ENCODE peak calls at places on chromosomes 4 and X, in six cellular contexts. One of them, this sample, is unnamed.

GRCh38 chr4:5568931-5569330 is 139.4 kb downstream of the EVC2 start:
- DNase-seq in nucleus accumbens: no peak
- DNase-seq in OCI-LY7: no peak
- DNase-seq in T-cell: no peak
- DNase-seq in NAMALWA: no peak
- DNase-seq in activated naive CD4-positive, alpha-beta T cell: no peak
- DNase-seq in this sample: no peak

GRCh38 chr4:108830509-108831244 is 67.8 kb upstream of the ETNPPL start:
- DNase-seq in activated naive CD4-positive, alpha-beta T cell: no peak
- DNase-seq in nucleus accumbens: no peak
- DNase-seq in NAMALWA: no peak
- DNase-seq in T-cell: no peak
- DNase-seq in OCI-LY7: no peak
- DNase-seq in this sample: peak

GRCh38 chrX:69424161-69424560 is 80.0 kb upstream of the NALF2 start:
- DNase-seq in NAMALWA: peak
- DNase-seq in OCI-LY7: peak
- DNase-seq in nucleus accumbens: no peak
- DNase-seq in T-cell: no peak
- DNase-seq in activated naive CD4-positive, alpha-beta T cell: no peak
- DNase-seq in this sample: peak

GRCh38 chrX:109373468-109373867 is 108.4 kb downstream of the GUCY2F start:
- DNase-seq in NAMALWA: peak
- DNase-seq in activated naive CD4-positive, alpha-beta T cell: no peak
- DNase-seq in nucleus accumbens: no peak
- DNase-seq in T-cell: no peak
- DNase-seq in OCI-LY7: no peak
- DNase-seq in this sample: no peak

GRCh38 chrX:140918398-140919043 is 83.9 kb upstream of the SPANXB1 start:
- DNase-seq in T-cell: peak
- DNase-seq in OCI-LY7: peak
- DNase-seq in nucleus accumbens: peak
- DNase-seq in NAMALWA: peak
- DNase-seq in activated naive CD4-positive, alpha-beta T cell: peak
- DNase-seq in this sample: peak

GRCh38 chr4:161320377-161320776 is 843.4 kb downstream of the FSTL5 start:
- DNase-seq in OCI-LY7: peak
- DNase-seq in NAMALWA: peak
- DNase-seq in T-cell: no peak
- DNase-seq in nucleus accumbens: no peak
- DNase-seq in activated naive CD4-positive, alpha-beta T cell: no peak
- DNase-seq in this sample: peak

GRCh38 chrX:150842198-150842553 is 56.3 kb downstream of the CD99L2 start:
- DNase-seq in OCI-LY7: no peak
- DNase-seq in activated naive CD4-positive, alpha-beta T cell: no peak
- DNase-seq in NAMALWA: no peak
- DNase-seq in T-cell: no peak
- DNase-seq in nucleus accumbens: no peak
- DNase-seq in this sample: no peak

GRCh38 chrX:109797311-109797975 is 64.4 kb upstream of the ACSL4 start:
- DNase-seq in NAMALWA: no peak
- DNase-seq in activated naive CD4-positive, alpha-beta T cell: no peak
- DNase-seq in OCI-LY7: no peak
- DNase-seq in nucleus accumbens: no peak
- DNase-seq in T-cell: no peak
- DNase-seq in this sample: no peak

GRCh38 chr4:95250544-95251137 is 298.1 kb downstream of the UNC5C start:
- DNase-seq in nucleus accumbens: no peak
- DNase-seq in OCI-LY7: no peak
- DNase-seq in NAMALWA: no peak
- DNase-seq in T-cell: no peak
- DNase-seq in activated naive CD4-positive, alpha-beta T cell: no peak
- DNase-seq in this sample: no peak

GRCh38 chr4:170089743-170090666 is at the start of gene AADAT:
- DNase-seq in OCI-LY7: no peak
- DNase-seq in T-cell: no peak
- DNase-seq in NAMALWA: no peak
- DNase-seq in activated naive CD4-positive, alpha-beta T cell: no peak
- DNase-seq in nucleus accumbens: peak
- DNase-seq in this sample: peak

GRCh38 chr4:101145081-101145480 is 202.2 kb downstream of the PPP3CA start:
- DNase-seq in nucleus accumbens: no peak
- DNase-seq in NAMALWA: no peak
- DNase-seq in activated naive CD4-positive, alpha-beta T cell: no peak
- DNase-seq in T-cell: no peak
- DNase-seq in OCI-LY7: no peak
- DNase-seq in this sample: no peak

GRCh38 chr4:9949573-9949972 is 71.7 kb downstream of the SLC2A9 start:
- DNase-seq in nucleus accumbens: no peak
- DNase-seq in T-cell: no peak
- DNase-seq in activated naive CD4-positive, alpha-beta T cell: no peak
- DNase-seq in NAMALWA: no peak
- DNase-seq in OCI-LY7: no peak
- DNase-seq in this sample: no peak

GRCh38 chr4:80125252-80126177 is 52.5 kb upstream of the ANTXR2 start:
- DNase-seq in OCI-LY7: peak
- DNase-seq in NAMALWA: peak
- DNase-seq in activated naive CD4-positive, alpha-beta T cell: peak
- DNase-seq in nucleus accumbens: no peak
- DNase-seq in T-cell: peak
- DNase-seq in this sample: peak

This sample was measured in Kasumi-1.